ENCODE peak calls at places on chromosomes 1 and 21, in nine cellular contexts. B is GM12864; G is neural progenitor cell; U is gastrocnemius medialis; T is NCI-H1694; C is H9; O is Calu3; P is activated CD4-positive, alpha-beta T cell treated with anti-CD3 and anti-CD28 coated beads, Interleukin-2, amount 50 U/mL, for 24 hours; N is Caki2. S is an unnamed sample.

GRCh38 chr1:155003227-155003765 is 694 bp downstream of the ZBTB7B start:
- DNase-seq in C (peak; percentile 42), B (no peak), U (no peak), T (peak; percentile 21), P (no peak), G (peak; percentile 62), N (peak; percentile 27), O (no peak), S (no peak)

GRCh38 chr1:154812911-154813816 is 56.9 kb downstream of the KCNN3 start:
- DNase-seq in P (no peak), C (peak; percentile 66), B (no peak), O (no peak), G (peak; percentile 47), T (no peak), N (no peak), U (no peak), S (no peak)

GRCh38 chr1:162951553-162952315 is 90.8 kb upstream of the CCDC190 start:
- DNase-seq in O (no peak), C (no peak), G (no peak), B (peak; percentile 45), P (no peak), U (no peak), N (no peak), T (no peak), S (no peak)

GRCh38 chr1:13779930-13780329 is 79.9 kb downstream of the PRDM2 start:
- DNase-seq in B (no peak), T (no peak), O (no peak), P (no peak), U (no peak), G (no peak), C (no peak), N (no peak), S (no peak)

GRCh38 chr1:203289281-203289981 is 15.9 kb upstream of the BTG2 start:
- DNase-seq in O (no peak), C (no peak), T (no peak), B (peak; percentile 98), N (no peak), U (no peak), G (no peak), P (peak; percentile 88), S (no peak)

GRCh38 chr1:165034136-165034535 is 322.4 kb downstream of the LMX1A start:
- DNase-seq in C (no peak), O (no peak), T (no peak), B (no peak), U (no peak), G (no peak), N (no peak), P (no peak), S (no peak)

GRCh38 chr1:114153051-114153620 is 533 bp downstream of the SYT6 start:
- DNase-seq in T (peak; percentile 32), B (no peak), U (no peak), N (no peak), C (no peak), G (no peak), P (no peak), O (no peak), S (no peak)

GRCh38 chr1:95221306-95221705 is 12.7 kb upstream of the RWDD3 start:
- DNase-seq in N (no peak), O (no peak), P (no peak), G (no peak), B (no peak), C (peak; percentile 31), U (no peak), T (no peak), S (no peak)

GRCh38 chr1:41830711-41831110 is 88.0 kb downstream of the HIVEP3 start:
- DNase-seq in P (no peak), O (no peak), U (no peak), C (no peak), G (no peak), B (no peak), N (no peak), T (no peak), S (no peak)

GRCh38 chr1:210213335-210213734 is 19.3 kb upstream of the SERTAD4 start:
- DNase-seq in T (no peak), B (no peak), U (no peak), N (no peak), C (no peak), G (no peak), P (no peak), O (no peak), S (no peak)

GRCh38 chr1:33175865-33176264 is 6.0 kb downstream of the TRIM62 start:
- DNase-seq in G (no peak), T (no peak), C (no peak), N (no peak), P (no peak), U (no peak), O (no peak), B (no peak), S (no peak)

GRCh38 chr1:19006837-19007271 is 50.4 kb upstream of the IFFO2 start:
- DNase-seq in P (no peak), T (no peak), G (no peak), N (no peak), U (no peak), B (no peak), C (no peak), O (no peak), S (no peak)

GRCh38 chr1:97827887-97828286 is 92.9 kb downstream of the DPYD start:
- DNase-seq in G (peak; percentile 36), O (no peak), C (no peak), U (no peak), N (no peak), B (no peak), P (no peak), T (no peak), S (no peak)

GRCh38 chr1:167720965-167721616 is 691 bp upstream of the MPZL1 start:
- DNase-seq in U (no peak), P (no peak), T (no peak), C (no peak), N (peak; percentile 75), O (peak; percentile 52), G (peak; percentile 35), B (no peak), S (peak; percentile 66)

GRCh38 chr1:52534928-52535764 is 17.7 kb downstream of the TUT4 start:
- DNase-seq in O (no peak), U (no peak), N (no peak), G (no peak), B (no peak), P (no peak), C (no peak), T (no peak), S (no peak)

GRCh38 chr21:42258150-42258884 is 39.4 kb downstream of the ABCG1 start:
- DNase-seq in B (no peak), G (peak; percentile 80), N (peak; percentile 34), U (no peak), T (peak; percentile 85), O (peak; percentile 68), C (peak; percentile 80), P (peak; percentile 75), S (no peak)

GRCh38 chr1:5423109-5423508 is 569.1 kb downstream of the NPHP4 start:
- DNase-seq in G (no peak), T (no peak), N (no peak), C (peak; percentile 41), U (no peak), P (peak; percentile 5), O (no peak), B (no peak), S (no peak)

GRCh38 chr1:208951908-208952307 is 631.6 kb upstream of the CAMK1G start:
- DNase-seq in O (no peak), B (no peak), T (no peak), N (no peak), U (no peak), C (no peak), G (no peak), P (no peak), S (peak; percentile 95)

GRCh38 chr1:54480201-54480848 is 67.7 kb upstream of the ACOT11 start:
- DNase-seq in T (no peak), U (no peak), B (no peak), C (no peak), N (no peak), P (no peak), G (peak; percentile 52), O (no peak), S (no peak)

GRCh38 chr21:45809421-45809820 is 165.9 kb downstream of the PCBP3 start:
- DNase-seq in U (no peak), P (no peak), O (no peak), T (no peak), C (no peak), G (no peak), N (no peak), B (no peak), S (no peak)

GRCh38 chr1:64938991-64939390 is 27.4 kb downstream of the JAK1 start:
- DNase-seq in B (no peak), T (no peak), O (no peak), U (no peak), N (no peak), C (no peak), G (no peak), P (no peak), S (no peak)

GRCh38 chr1:14259191-14259757 is 339.2 kb upstream of the KAZN start:
- DNase-seq in B (no peak), C (no peak), T (no peak), O (no peak), G (no peak), P (no peak), U (peak; percentile 69), N (no peak), S (no peak)

GRCh38 chr1:19799233-19799876 is 361 bp downstream of the TMCO4 start:
- DNase-seq in T (no peak), U (no peak), P (peak; percentile 35), C (no peak), G (peak; percentile 38), O (peak; percentile 68), N (peak; percentile 58), B (no peak), S (peak; percentile 33)

GRCh38 chr1:212916395-212917133 is 33.8 kb upstream of the VASH2 start:
- DNase-seq in C (peak; percentile 82), G (peak; percentile 58), O (no peak), B (no peak), U (no peak), T (peak; percentile 55), N (no peak), P (no peak), S (no peak)

GRCh38 chr1:156845055-156845952 is 13.6 kb downstream of the INSRR start:
- DNase-seq in T (no peak), B (no peak), N (no peak), U (no peak), C (peak; percentile 57), P (no peak), G (peak; percentile 61), O (no peak), S (no peak)

GRCh38 chr1:85599076-85599491 is 18.5 kb downstream of the CCN1 start:
- DNase-seq in T (no peak), O (no peak), B (no peak), U (peak; percentile 75), G (no peak), P (no peak), C (no peak), N (peak; percentile 93), S (no peak)

GRCh38 chr1:53653200-53653575 is 85.8 kb downstream of the GLIS1 start:
- DNase-seq in U (no peak), B (no peak), C (no peak), O (no peak), N (no peak), T (no peak), P (no peak), G (no peak), S (no peak)

GRCh38 chr1:228004331-228004871 is 2.4 kb upstream of the WNT3A start:
- DNase-seq in T (no peak), P (no peak), B (no peak), G (peak; percentile 66), O (peak; percentile 48), C (peak; percentile 78), U (no peak), N (no peak), S (no peak)

GRCh38 chr1:5993553-5994510 is 1.6 kb upstream of the NPHP4 start:
- DNase-seq in O (no peak), N (peak; percentile 17), P (no peak), U (no peak), T (no peak), G (no peak), B (no peak), C (no peak), S (no peak)

GRCh38 chr21:37240978-37241377 is 26.2 kb downstream of the VPS26C start:
- DNase-seq in T (no peak), B (no peak), P (no peak), G (no peak), N (no peak), O (no peak), U (no peak), C (no peak), S (no peak)

GRCh38 chr1:159779403-159779851 is 1.3 kb upstream of the DUSP23 start:
- DNase-seq in P (no peak), N (no peak), C (no peak), B (no peak), G (no peak), U (peak; percentile 55), O (no peak), T (no peak), S (peak; percentile 82)